ENCODE peak calls at places on chromosomes 2 and 18, in ten cellular contexts. One of them, this sample, is unnamed.

GRCh38 chr2:60148717-60149116 is 404.7 kb downstream of the BCL11A start:
- DNase-seq in breast epithelium: no peak
- DNase-seq in AG04450: no peak
- DNase-seq in prostate gland: no peak
- DNase-seq in left ventricle myocardium inferior: no peak
- DNase-seq in dorsolateral prefrontal cortex: no peak
- DNase-seq in transverse colon: no peak
- DNase-seq in WERI-Rb-1: no peak
- DNase-seq in thoracic aorta: no peak
- DNase-seq in tibial artery: no peak
- DNase-seq in this sample: no peak

GRCh38 chr2:16320716-16321115 is 344.9 kb downstream of the CYRIA start:
- DNase-seq in tibial artery: no peak
- DNase-seq in breast epithelium: no peak
- DNase-seq in thoracic aorta: no peak
- DNase-seq in transverse colon: no peak
- DNase-seq in WERI-Rb-1: no peak
- DNase-seq in AG04450: no peak
- DNase-seq in prostate gland: no peak
- DNase-seq in left ventricle myocardium inferior: no peak
- DNase-seq in dorsolateral prefrontal cortex: no peak
- DNase-seq in this sample: no peak

GRCh38 chr2:159849160-159849813 is 51.3 kb upstream of the CD302 start:
- DNase-seq in thoracic aorta: no peak
- DNase-seq in dorsolateral prefrontal cortex: no peak
- DNase-seq in tibial artery: no peak
- DNase-seq in breast epithelium: no peak
- DNase-seq in WERI-Rb-1: no peak
- DNase-seq in prostate gland: no peak
- DNase-seq in left ventricle myocardium inferior: no peak
- DNase-seq in AG04450: no peak
- DNase-seq in transverse colon: no peak
- DNase-seq in this sample: no peak

GRCh38 chr2:218005028-218005427 is 2.2 kb upstream of the TNS1 start:
- DNase-seq in AG04450: no peak
- DNase-seq in tibial artery: no peak
- DNase-seq in breast epithelium: no peak
- DNase-seq in dorsolateral prefrontal cortex: no peak
- DNase-seq in prostate gland: no peak
- DNase-seq in WERI-Rb-1: no peak
- DNase-seq in left ventricle myocardium inferior: no peak
- DNase-seq in thoracic aorta: no peak
- DNase-seq in transverse colon: no peak
- DNase-seq in this sample: no peak

GRCh38 chr18:58213445-58213844 is 169.4 kb downstream of the NEDD4L start:
- DNase-seq in AG04450: peak
- DNase-seq in left ventricle myocardium inferior: no peak
- DNase-seq in tibial artery: no peak
- DNase-seq in dorsolateral prefrontal cortex: no peak
- DNase-seq in transverse colon: no peak
- DNase-seq in prostate gland: no peak
- DNase-seq in WERI-Rb-1: no peak
- DNase-seq in breast epithelium: no peak
- DNase-seq in thoracic aorta: no peak
- DNase-seq in this sample: no peak

GRCh38 chr18:24188120-24188519 is 49.3 kb downstream of the CABYR start:
- DNase-seq in left ventricle myocardium inferior: no peak
- DNase-seq in transverse colon: no peak
- DNase-seq in prostate gland: no peak
- DNase-seq in breast epithelium: no peak
- DNase-seq in AG04450: no peak
- DNase-seq in WERI-Rb-1: no peak
- DNase-seq in dorsolateral prefrontal cortex: peak
- DNase-seq in thoracic aorta: no peak
- DNase-seq in tibial artery: no peak
- DNase-seq in this sample: no peak

GRCh38 chr2:236794074-236794473 is 224.4 kb downstream of the ACKR3 start:
- DNase-seq in breast epithelium: no peak
- DNase-seq in tibial artery: no peak
- DNase-seq in WERI-Rb-1: no peak
- DNase-seq in AG04450: no peak
- DNase-seq in prostate gland: no peak
- DNase-seq in dorsolateral prefrontal cortex: no peak
- DNase-seq in left ventricle myocardium inferior: no peak
- DNase-seq in thoracic aorta: no peak
- DNase-seq in transverse colon: no peak
- DNase-seq in this sample: no peak

GRCh38 chr2:32865399-32866068 is 81.2 kb upstream of the LTBP1 start:
- DNase-seq in WERI-Rb-1: no peak
- DNase-seq in AG04450: peak
- DNase-seq in breast epithelium: no peak
- DNase-seq in tibial artery: no peak
- DNase-seq in left ventricle myocardium inferior: no peak
- DNase-seq in transverse colon: no peak
- DNase-seq in prostate gland: no peak
- DNase-seq in thoracic aorta: no peak
- DNase-seq in dorsolateral prefrontal cortex: no peak
- DNase-seq in this sample: no peak

GRCh38 chr18:49768051-49768391 is 45.3 kb downstream of the ACAA2 start:
- DNase-seq in tibial artery: no peak
- DNase-seq in prostate gland: peak
- DNase-seq in transverse colon: peak
- DNase-seq in left ventricle myocardium inferior: peak
- DNase-seq in thoracic aorta: no peak
- DNase-seq in dorsolateral prefrontal cortex: no peak
- DNase-seq in breast epithelium: peak
- DNase-seq in WERI-Rb-1: peak
- DNase-seq in AG04450: peak
- DNase-seq in this sample: no peak

GRCh38 chr2:207869784-207870778 is 100.4 kb upstream of the FZD5 start:
- DNase-seq in AG04450: peak
- DNase-seq in tibial artery: no peak
- DNase-seq in prostate gland: no peak
- DNase-seq in transverse colon: no peak
- DNase-seq in breast epithelium: no peak
- DNase-seq in left ventricle myocardium inferior: no peak
- DNase-seq in thoracic aorta: no peak
- DNase-seq in WERI-Rb-1: no peak
- DNase-seq in dorsolateral prefrontal cortex: no peak
- DNase-seq in this sample: no peak

GRCh38 chr2:133605031-133605773 is 36.9 kb upstream of the NCKAP5 start:
- DNase-seq in prostate gland: no peak
- DNase-seq in left ventricle myocardium inferior: no peak
- DNase-seq in transverse colon: no peak
- DNase-seq in thoracic aorta: no peak
- DNase-seq in AG04450: no peak
- DNase-seq in tibial artery: no peak
- DNase-seq in dorsolateral prefrontal cortex: no peak
- DNase-seq in WERI-Rb-1: peak
- DNase-seq in breast epithelium: no peak
- DNase-seq in this sample: no peak

GRCh38 chr2:190117305-190117704 is 54.8 kb upstream of the MSTN start:
- DNase-seq in WERI-Rb-1: no peak
- DNase-seq in left ventricle myocardium inferior: no peak
- DNase-seq in thoracic aorta: no peak
- DNase-seq in AG04450: no peak
- DNase-seq in prostate gland: no peak
- DNase-seq in transverse colon: no peak
- DNase-seq in tibial artery: no peak
- DNase-seq in dorsolateral prefrontal cortex: no peak
- DNase-seq in breast epithelium: no peak
- DNase-seq in this sample: no peak

GRCh38 chr2:46988230-46988629 is 72.6 kb upstream of the MCFD2 start:
- DNase-seq in AG04450: no peak
- DNase-seq in tibial artery: no peak
- DNase-seq in dorsolateral prefrontal cortex: no peak
- DNase-seq in left ventricle myocardium inferior: no peak
- DNase-seq in WERI-Rb-1: no peak
- DNase-seq in thoracic aorta: no peak
- DNase-seq in prostate gland: no peak
- DNase-seq in transverse colon: no peak
- DNase-seq in breast epithelium: no peak
- DNase-seq in this sample: no peak

GRCh38 chr2:46990231-46990588 is 74.6 kb upstream of the MCFD2 start:
- DNase-seq in breast epithelium: no peak
- DNase-seq in transverse colon: no peak
- DNase-seq in WERI-Rb-1: no peak
- DNase-seq in left ventricle myocardium inferior: no peak
- DNase-seq in tibial artery: no peak
- DNase-seq in thoracic aorta: no peak
- DNase-seq in AG04450: no peak
- DNase-seq in prostate gland: no peak
- DNase-seq in dorsolateral prefrontal cortex: no peak
- DNase-seq in this sample: no peak

GRCh38 chr2:46988733-46989481 is 73.3 kb upstream of the MCFD2 start:
- DNase-seq in tibial artery: no peak
- DNase-seq in AG04450: no peak
- DNase-seq in breast epithelium: no peak
- DNase-seq in dorsolateral prefrontal cortex: peak
- DNase-seq in left ventricle myocardium inferior: no peak
- DNase-seq in WERI-Rb-1: peak
- DNase-seq in prostate gland: peak
- DNase-seq in thoracic aorta: no peak
- DNase-seq in transverse colon: no peak
- DNase-seq in this sample: no peak

GRCh38 chr2:46991985-46992384 is 76.4 kb upstream of the MCFD2 start:
- DNase-seq in WERI-Rb-1: no peak
- DNase-seq in thoracic aorta: no peak
- DNase-seq in left ventricle myocardium inferior: no peak
- DNase-seq in prostate gland: no peak
- DNase-seq in transverse colon: no peak
- DNase-seq in AG04450: no peak
- DNase-seq in dorsolateral prefrontal cortex: no peak
- DNase-seq in breast epithelium: no peak
- DNase-seq in tibial artery: no peak
- DNase-seq in this sample: no peak

GRCh38 chr2:46989491-46990230 is 74.1 kb upstream of the MCFD2 start:
- DNase-seq in tibial artery: no peak
- DNase-seq in transverse colon: no peak
- DNase-seq in prostate gland: no peak
- DNase-seq in left ventricle myocardium inferior: no peak
- DNase-seq in breast epithelium: no peak
- DNase-seq in thoracic aorta: no peak
- DNase-seq in AG04450: no peak
- DNase-seq in dorsolateral prefrontal cortex: no peak
- DNase-seq in WERI-Rb-1: peak
- DNase-seq in this sample: no peak
- H3K27ac ChIP-seq in tibial artery: peak
- H3K27ac ChIP-seq in transverse colon: peak
- H3K27ac ChIP-seq in prostate gland: peak
- H3K27ac ChIP-seq in left ventricle myocardium inferior: peak
- H3K27ac ChIP-seq in breast epithelium: peak
- H3K27ac ChIP-seq in thoracic aorta: peak
- H3K27ac ChIP-seq in AG04450: no peak
- H3K27ac ChIP-seq in dorsolateral prefrontal cortex: peak
- H3K27ac ChIP-seq in WERI-Rb-1: no peak
- H3K27ac ChIP-seq in this sample: peak

GRCh38 chr2:223090540-223091235 is 38.7 kb downstream of the KCNE4 start:
- DNase-seq in left ventricle myocardium inferior: no peak
- DNase-seq in WERI-Rb-1: no peak
- DNase-seq in prostate gland: no peak
- DNase-seq in breast epithelium: no peak
- DNase-seq in tibial artery: no peak
- DNase-seq in dorsolateral prefrontal cortex: no peak
- DNase-seq in thoracic aorta: no peak
- DNase-seq in transverse colon: no peak
- DNase-seq in AG04450: no peak
- DNase-seq in this sample: no peak
- H3K4me3 ChIP-seq in left ventricle myocardium inferior: no peak
- H3K4me3 ChIP-seq in WERI-Rb-1: no peak
- H3K4me3 ChIP-seq in prostate gland: no peak
- H3K4me3 ChIP-seq in breast epithelium: no peak
- H3K4me3 ChIP-seq in tibial artery: no peak
- H3K4me3 ChIP-seq in dorsolateral prefrontal cortex: no peak
- H3K4me3 ChIP-seq in thoracic aorta: no peak
- H3K4me3 ChIP-seq in transverse colon: no peak
- H3K4me3 ChIP-seq in AG04450: no peak
- H3K4me3 ChIP-seq in this sample: no peak

GRCh38 chr2:48965204-48965603 is 189.1 kb downstream of the FSHR start:
- DNase-seq in dorsolateral prefrontal cortex: no peak
- DNase-seq in left ventricle myocardium inferior: no peak
- DNase-seq in transverse colon: no peak
- DNase-seq in prostate gland: no peak
- DNase-seq in WERI-Rb-1: no peak
- DNase-seq in thoracic aorta: no peak
- DNase-seq in tibial artery: no peak
- DNase-seq in breast epithelium: no peak
- DNase-seq in AG04450: no peak
- DNase-seq in this sample: no peak

DNA sequence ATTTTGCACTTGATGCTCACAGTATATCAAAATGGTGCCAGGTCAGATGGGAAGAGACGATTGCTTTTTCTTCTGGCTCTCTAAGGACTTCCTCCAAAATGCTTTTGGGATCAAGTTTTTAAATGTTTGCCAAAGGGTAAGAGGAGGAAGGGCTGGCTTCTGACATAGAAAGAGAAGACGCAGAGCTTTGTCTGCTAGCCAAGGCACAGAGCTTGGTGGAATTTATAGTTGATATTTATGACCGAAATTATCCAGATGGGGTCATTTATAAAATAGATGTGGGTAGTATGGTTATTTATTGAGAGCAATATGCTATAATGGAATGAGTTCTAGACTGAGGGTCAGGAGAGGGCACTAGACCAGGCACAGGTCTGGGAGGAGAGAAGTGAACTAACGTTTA is 193.3 kb downstream of the FSHR start:
- DNase-seq in thoracic aorta: no peak
- DNase-seq in breast epithelium: no peak
- DNase-seq in dorsolateral prefrontal cortex: no peak
- DNase-seq in WERI-Rb-1: no peak
- DNase-seq in left ventricle myocardium inferior: no peak
- DNase-seq in tibial artery: no peak
- DNase-seq in AG04450: no peak
- DNase-seq in prostate gland: no peak
- DNase-seq in transverse colon: no peak
- DNase-seq in this sample: no peak
- H3K27ac ChIP-seq in thoracic aorta: no peak
- H3K27ac ChIP-seq in breast epithelium: no peak
- H3K27ac ChIP-seq in dorsolateral prefrontal cortex: no peak
- H3K27ac ChIP-seq in WERI-Rb-1: no peak
- H3K27ac ChIP-seq in left ventricle myocardium inferior: no peak
- H3K27ac ChIP-seq in tibial artery: no peak
- H3K27ac ChIP-seq in AG04450: no peak
- H3K27ac ChIP-seq in prostate gland: no peak
- H3K27ac ChIP-seq in transverse colon: no peak
- H3K27ac ChIP-seq in this sample: no peak

DNA sequence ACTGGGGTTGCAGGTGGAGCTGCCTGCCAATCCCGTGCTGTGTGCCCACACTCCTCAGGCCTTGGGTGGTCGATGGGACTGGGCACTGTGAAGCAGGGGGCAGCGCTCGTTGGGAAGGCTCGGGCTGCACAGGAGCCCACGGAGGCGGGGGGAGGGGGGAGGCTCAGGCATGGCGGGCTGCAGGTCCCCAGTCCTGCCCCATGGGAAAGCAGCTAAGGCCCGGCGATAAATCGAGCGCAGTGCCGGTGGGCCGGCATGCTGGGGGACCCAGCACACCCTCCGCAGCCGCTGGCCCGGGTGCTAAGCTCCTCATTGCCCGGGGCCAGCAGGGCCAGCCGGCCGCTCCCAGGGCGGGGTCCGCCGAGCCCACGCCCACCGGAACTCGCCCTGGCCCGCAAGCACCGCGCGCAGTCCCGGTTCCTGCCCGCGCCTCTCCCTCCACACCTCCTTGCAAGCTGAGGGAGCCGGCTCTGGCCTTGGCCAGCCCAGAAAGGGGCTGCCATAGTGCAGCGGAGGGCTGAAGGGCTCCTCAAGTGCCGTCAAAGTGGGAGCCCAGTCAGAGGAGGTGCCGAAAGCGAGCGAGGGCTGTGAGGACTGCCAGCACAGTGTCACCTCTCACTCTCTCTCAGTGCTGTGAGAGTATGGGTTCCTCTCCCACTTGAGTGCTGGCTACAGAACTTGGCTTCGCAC is 1210.6 kb upstream of the NXPH2 start:
- DNase-seq in breast epithelium: no peak
- DNase-seq in dorsolateral prefrontal cortex: no peak
- DNase-seq in thoracic aorta: no peak
- DNase-seq in AG04450: no peak
- DNase-seq in prostate gland: no peak
- DNase-seq in WERI-Rb-1: no peak
- DNase-seq in tibial artery: no peak
- DNase-seq in transverse colon: no peak
- DNase-seq in left ventricle myocardium inferior: no peak
- DNase-seq in this sample: no peak
- H3K4me3 ChIP-seq in breast epithelium: no peak
- H3K4me3 ChIP-seq in dorsolateral prefrontal cortex: no peak
- H3K4me3 ChIP-seq in thoracic aorta: no peak
- H3K4me3 ChIP-seq in AG04450: no peak
- H3K4me3 ChIP-seq in prostate gland: no peak
- H3K4me3 ChIP-seq in WERI-Rb-1: no peak
- H3K4me3 ChIP-seq in tibial artery: no peak
- H3K4me3 ChIP-seq in transverse colon: no peak
- H3K4me3 ChIP-seq in left ventricle myocardium inferior: no peak
- H3K4me3 ChIP-seq in this sample: no peak

This sample was measured in gastrocnemius medialis.